ENCODE peak calls at places on chromosomes 3 and 15, in seven cellular contexts. One of them, this sample, is unnamed. For H3K9me3, the result is how much of the 10 kb centered on the place peaks cover.

GRCh38 chr3:16871915-16872842 is 12.6 kb upstream of the PLCL2 start:
- DNase-seq in keratinocyte: no peak
- DNase-seq in PC-3: peak
- DNase-seq in right lobe of liver: no peak
- DNase-seq in suprapubic skin: no peak
- DNase-seq in A673: no peak
- DNase-seq in upper lobe of left lung: no peak
- DNase-seq in this sample: no peak

GRCh38 chr3:119702530-119703527 is at the start of gene CFAP91:
- DNase-seq in keratinocyte: peak
- DNase-seq in PC-3: peak
- DNase-seq in right lobe of liver: peak
- DNase-seq in suprapubic skin: peak
- DNase-seq in A673: peak
- DNase-seq in upper lobe of left lung: peak
- DNase-seq in this sample: peak

GRCh38 chr15:39110746-39111145 is 470.1 kb upstream of the THBS1 start:
- DNase-seq in keratinocyte: no peak
- DNase-seq in PC-3: no peak
- DNase-seq in right lobe of liver: no peak
- DNase-seq in suprapubic skin: no peak
- DNase-seq in A673: no peak
- DNase-seq in upper lobe of left lung: no peak
- DNase-seq in this sample: no peak

GRCh38 chr3:55662683-55663082 is 175.6 kb upstream of the WNT5A start:
- DNase-seq in keratinocyte: peak
- DNase-seq in PC-3: peak
- DNase-seq in right lobe of liver: no peak
- DNase-seq in suprapubic skin: no peak
- DNase-seq in A673: no peak
- DNase-seq in upper lobe of left lung: no peak
- DNase-seq in this sample: no peak

GRCh38 chr3:52845157-52845556 is 10.3 kb upstream of the MUSTN1 start:
- DNase-seq in keratinocyte: no peak
- DNase-seq in PC-3: no peak
- DNase-seq in right lobe of liver: peak
- DNase-seq in suprapubic skin: no peak
- DNase-seq in A673: no peak
- DNase-seq in upper lobe of left lung: no peak
- DNase-seq in this sample: no peak

GRCh38 chr3:134600166-134600670 is 50.6 kb downstream of the KY start:
- DNase-seq in keratinocyte: no peak
- DNase-seq in PC-3: peak
- DNase-seq in right lobe of liver: no peak
- DNase-seq in suprapubic skin: no peak
- DNase-seq in A673: peak
- DNase-seq in upper lobe of left lung: no peak
- DNase-seq in this sample: no peak

GRCh38 chr3:95037927-95038326 is 975.1 kb downstream of the NSUN3 start:
- DNase-seq in keratinocyte: no peak
- DNase-seq in PC-3: no peak
- DNase-seq in right lobe of liver: no peak
- DNase-seq in suprapubic skin: no peak
- DNase-seq in A673: no peak
- DNase-seq in upper lobe of left lung: no peak
- DNase-seq in this sample: no peak

GRCh38 chr3:49701388-49702077 is 12.2 kb downstream of the RNF123 start:
- DNase-seq in keratinocyte: no peak
- DNase-seq in PC-3: no peak
- DNase-seq in right lobe of liver: no peak
- DNase-seq in suprapubic skin: no peak
- DNase-seq in A673: no peak
- DNase-seq in upper lobe of left lung: peak
- DNase-seq in this sample: no peak

GRCh38 chr15:33126559-33127290 is 67.8 kb downstream of the FMN1 start:
- DNase-seq in keratinocyte: peak
- DNase-seq in PC-3: peak
- DNase-seq in right lobe of liver: peak
- DNase-seq in suprapubic skin: no peak
- DNase-seq in A673: peak
- DNase-seq in upper lobe of left lung: no peak
- DNase-seq in this sample: no peak

GRCh38 chr15:87762110-87762509 is 494.4 kb downstream of the NTRK3 start:
- DNase-seq in keratinocyte: no peak
- DNase-seq in PC-3: no peak
- DNase-seq in right lobe of liver: no peak
- DNase-seq in suprapubic skin: no peak
- DNase-seq in A673: no peak
- DNase-seq in upper lobe of left lung: no peak
- DNase-seq in this sample: no peak

GRCh38 chr3:118882353-118882947 is 152.2 kb downstream of the IGSF11 start:
- DNase-seq in keratinocyte: no peak
- DNase-seq in PC-3: peak
- DNase-seq in right lobe of liver: peak
- DNase-seq in suprapubic skin: no peak
- DNase-seq in A673: peak
- DNase-seq in upper lobe of left lung: no peak
- DNase-seq in this sample: peak

GRCh38 chr3:123584284-123584987 is 417 bp downstream of the HACD2 start:
- DNase-seq in keratinocyte: no peak
- DNase-seq in PC-3: peak
- DNase-seq in right lobe of liver: peak
- DNase-seq in suprapubic skin: peak
- DNase-seq in A673: peak
- DNase-seq in upper lobe of left lung: no peak
- DNase-seq in this sample: peak

GRCh38 chr3:123586966-123587365 is 2.1 kb upstream of the HACD2 start:
- DNase-seq in keratinocyte: no peak
- DNase-seq in PC-3: no peak
- DNase-seq in right lobe of liver: no peak
- DNase-seq in suprapubic skin: no peak
- DNase-seq in A673: no peak
- DNase-seq in upper lobe of left lung: no peak
- DNase-seq in this sample: no peak

GRCh38 chr3:123584988-123585937 is at the start of gene HACD2:
- DNase-seq in keratinocyte: no peak
- DNase-seq in PC-3: peak
- DNase-seq in right lobe of liver: peak
- DNase-seq in suprapubic skin: peak
- DNase-seq in A673: peak
- DNase-seq in upper lobe of left lung: peak
- DNase-seq in this sample: peak

GRCh38 chr3:123586131-123586530 is 1.3 kb upstream of the HACD2 start:
- DNase-seq in keratinocyte: no peak
- DNase-seq in PC-3: peak
- DNase-seq in right lobe of liver: peak
- DNase-seq in suprapubic skin: no peak
- DNase-seq in A673: peak
- DNase-seq in upper lobe of left lung: no peak
- DNase-seq in this sample: no peak

GRCh38 chr3:123587399-123587798 is 2.5 kb upstream of the HACD2 start:
- DNase-seq in keratinocyte: no peak
- DNase-seq in PC-3: no peak
- DNase-seq in right lobe of liver: no peak
- DNase-seq in suprapubic skin: no peak
- DNase-seq in A673: no peak
- DNase-seq in upper lobe of left lung: no peak
- DNase-seq in this sample: no peak
- H3K9me3 ChIP-seq in keratinocyte: under half
- H3K9me3 ChIP-seq in PC-3: under half
- H3K9me3 ChIP-seq in right lobe of liver: under half
- H3K9me3 ChIP-seq in suprapubic skin: under half
- H3K9me3 ChIP-seq in A673: under half
- H3K9me3 ChIP-seq in upper lobe of left lung: under half
- H3K9me3 ChIP-seq in this sample: under half

DNA sequence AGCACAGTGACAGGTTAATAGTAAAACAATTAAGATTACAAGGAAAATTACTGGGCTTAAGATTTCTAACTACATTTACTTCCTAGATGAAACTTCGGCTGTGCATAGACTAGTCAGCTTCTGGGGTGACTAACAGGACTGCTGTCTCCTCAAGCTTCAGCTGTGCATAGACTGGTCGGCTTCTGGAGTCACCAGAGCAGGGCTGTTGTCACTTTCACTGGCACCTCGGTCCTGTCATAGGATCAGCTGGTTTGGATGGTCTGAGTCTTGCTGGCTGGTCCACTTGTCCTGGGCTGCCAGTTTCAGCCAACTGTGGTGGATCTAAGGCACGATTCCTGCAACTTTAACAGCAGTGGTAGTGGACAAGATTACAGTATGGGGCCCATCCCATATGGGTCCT is 23.8 kb upstream of the ACAD9 start:
- DNase-seq in keratinocyte: no peak
- DNase-seq in PC-3: no peak
- DNase-seq in right lobe of liver: no peak
- DNase-seq in suprapubic skin: no peak
- DNase-seq in A673: no peak
- DNase-seq in upper lobe of left lung: no peak
- DNase-seq in this sample: no peak
- H3K9me3 ChIP-seq in keratinocyte: under half
- H3K9me3 ChIP-seq in PC-3: under half
- H3K9me3 ChIP-seq in right lobe of liver: under half
- H3K9me3 ChIP-seq in suprapubic skin: under half
- H3K9me3 ChIP-seq in A673: under half
- H3K9me3 ChIP-seq in upper lobe of left lung: under half
- H3K9me3 ChIP-seq in this sample: under half

DNA sequence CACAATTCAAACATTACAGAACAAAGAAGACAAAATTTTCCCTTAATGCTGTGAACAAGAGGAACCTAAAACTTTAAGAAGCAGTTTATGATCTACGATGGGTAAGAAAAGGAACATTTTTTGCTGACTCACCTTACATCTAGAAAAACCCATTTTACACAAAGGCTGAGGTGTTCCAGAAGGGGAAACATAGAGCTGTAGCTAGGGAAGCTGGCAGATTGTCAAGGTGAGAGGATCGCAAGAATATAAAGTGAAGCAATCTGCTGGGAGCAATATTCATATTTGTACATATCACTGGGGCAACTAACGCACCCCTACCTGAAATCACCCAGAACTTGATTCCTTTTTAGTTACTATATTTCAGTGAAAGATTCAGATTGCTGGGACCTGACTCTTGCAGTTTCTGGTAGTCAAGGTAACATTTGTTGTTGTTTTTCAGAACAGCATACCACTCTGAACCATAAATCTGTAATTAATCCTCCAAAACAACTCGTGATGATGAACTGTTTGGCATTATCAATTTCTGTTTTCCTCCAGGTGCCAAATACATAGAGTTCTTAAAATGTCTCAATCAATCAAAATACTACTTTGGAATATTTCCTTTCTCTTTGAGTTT is 184.1 kb upstream of the LRRC3B start:
- DNase-seq in keratinocyte: peak
- DNase-seq in PC-3: no peak
- DNase-seq in right lobe of liver: no peak
- DNase-seq in suprapubic skin: no peak
- DNase-seq in A673: no peak
- DNase-seq in upper lobe of left lung: no peak
- DNase-seq in this sample: no peak
- H3K9me3 ChIP-seq in keratinocyte: under half
- H3K9me3 ChIP-seq in PC-3: under half
- H3K9me3 ChIP-seq in right lobe of liver: under half
- H3K9me3 ChIP-seq in suprapubic skin: under half
- H3K9me3 ChIP-seq in A673: under half
- H3K9me3 ChIP-seq in upper lobe of left lung: under half
- H3K9me3 ChIP-seq in this sample: under half

DNA sequence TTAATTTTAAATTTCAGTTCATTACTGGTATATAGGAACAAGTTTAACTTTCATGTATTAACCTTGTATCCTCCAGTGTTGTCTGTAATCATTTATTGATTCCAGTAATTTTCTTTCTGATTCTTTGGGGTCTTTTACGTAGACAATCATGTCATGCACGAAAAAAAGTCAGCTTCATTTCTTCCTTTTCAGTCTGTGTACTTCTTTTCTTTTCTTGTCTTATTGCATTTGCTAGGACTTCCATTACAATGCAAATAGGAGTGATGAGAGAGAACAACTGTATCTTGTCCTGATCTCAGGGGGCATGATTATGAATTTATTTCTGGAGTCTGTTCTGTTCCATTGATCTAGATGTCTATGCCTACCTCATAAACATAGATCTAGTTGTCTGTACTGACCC is 56.5 kb downstream of the STT3B start:
- DNase-seq in keratinocyte: no peak
- DNase-seq in PC-3: no peak
- DNase-seq in right lobe of liver: no peak
- DNase-seq in suprapubic skin: no peak
- DNase-seq in A673: no peak
- DNase-seq in upper lobe of left lung: no peak
- DNase-seq in this sample: no peak
- H3K9me3 ChIP-seq in keratinocyte: under half
- H3K9me3 ChIP-seq in PC-3: under half
- H3K9me3 ChIP-seq in right lobe of liver: under half
- H3K9me3 ChIP-seq in suprapubic skin: under half
- H3K9me3 ChIP-seq in A673: under half
- H3K9me3 ChIP-seq in upper lobe of left lung: under half
- H3K9me3 ChIP-seq in this sample: under half

GRCh38 chr3:83248454-83248853 is 1487.0 kb upstream of the GBE1 start:
- DNase-seq in keratinocyte: no peak
- DNase-seq in PC-3: peak
- DNase-seq in right lobe of liver: no peak
- DNase-seq in suprapubic skin: no peak
- DNase-seq in A673: no peak
- DNase-seq in upper lobe of left lung: no peak
- DNase-seq in this sample: no peak
- H3K9me3 ChIP-seq in keratinocyte: under half
- H3K9me3 ChIP-seq in PC-3: under half
- H3K9me3 ChIP-seq in right lobe of liver: under half
- H3K9me3 ChIP-seq in suprapubic skin: under half
- H3K9me3 ChIP-seq in A673: under half
- H3K9me3 ChIP-seq in upper lobe of left lung: under half
- H3K9me3 ChIP-seq in this sample: under half

GRCh38 chr15:99943466-99943865 is 210.2 kb upstream of the LYSMD4 start:
- DNase-seq in keratinocyte: no peak
- DNase-seq in PC-3: no peak
- DNase-seq in right lobe of liver: no peak
- DNase-seq in suprapubic skin: no peak
- DNase-seq in A673: no peak
- DNase-seq in upper lobe of left lung: no peak
- DNase-seq in this sample: no peak

GRCh38 chr15:99944131-99944530 is 210.9 kb upstream of the LYSMD4 start:
- DNase-seq in keratinocyte: no peak
- DNase-seq in PC-3: no peak
- DNase-seq in right lobe of liver: no peak
- DNase-seq in suprapubic skin: no peak
- DNase-seq in A673: no peak
- DNase-seq in upper lobe of left lung: no peak
- DNase-seq in this sample: no peak
- H3K9me3 ChIP-seq in keratinocyte: under half
- H3K9me3 ChIP-seq in PC-3: under half
- H3K9me3 ChIP-seq in right lobe of liver: under half
- H3K9me3 ChIP-seq in suprapubic skin: under half
- H3K9me3 ChIP-seq in A673: under half
- H3K9me3 ChIP-seq in upper lobe of left lung: under half
- H3K9me3 ChIP-seq in this sample: under half

This sample was measured in T-helper 17 cell.